ENCODE peak calls at places on chromosomes 7 and 10, in four cellular contexts. One of them, this sample, is unnamed. For H3K9me3, the result is how much of the 10 kb centered on the place peaks cover.

GRCh38 chr10:126041804-126042231 is 145.5 kb downstream of the FANK1 start:
- DNase-seq in K562: no peak
- DNase-seq in stomach: peak
- DNase-seq in endothelial cell of umbilical vein: peak
- DNase-seq in this sample: peak

GRCh38 chr7:43649755-43650274 is 66.9 kb downstream of the STK17A start:
- DNase-seq in K562: no peak
- DNase-seq in stomach: no peak
- DNase-seq in endothelial cell of umbilical vein: peak
- DNase-seq in this sample: no peak

GRCh38 chr10:44820094-44820493 is 91.0 kb upstream of the TMEM72 start:
- DNase-seq in K562: no peak
- DNase-seq in stomach: no peak
- DNase-seq in endothelial cell of umbilical vein: no peak
- DNase-seq in this sample: no peak

GRCh38 chr7:38660427-38661099 is 29.4 kb upstream of the AMPH start:
- DNase-seq in K562: peak
- DNase-seq in stomach: no peak
- DNase-seq in endothelial cell of umbilical vein: peak
- DNase-seq in this sample: no peak

GRCh38 chr10:2744547-2745212 is 322.7 kb upstream of the PFKP start:
- DNase-seq in K562: no peak
- DNase-seq in stomach: no peak
- DNase-seq in endothelial cell of umbilical vein: no peak
- DNase-seq in this sample: no peak

GRCh38 chr10:122499491-122499941 is 38.2 kb downstream of the HTRA1 start:
- DNase-seq in K562: no peak
- DNase-seq in stomach: no peak
- DNase-seq in endothelial cell of umbilical vein: no peak
- DNase-seq in this sample: peak

GRCh38 chr10:17992266-17992665 is 40.5 kb downstream of the SLC39A12 start:
- DNase-seq in K562: no peak
- DNase-seq in stomach: no peak
- DNase-seq in endothelial cell of umbilical vein: no peak
- DNase-seq in this sample: no peak

GRCh38 chr7:38452615-38453014 is 178.6 kb downstream of the AMPH start:
- DNase-seq in K562: no peak
- DNase-seq in stomach: no peak
- DNase-seq in endothelial cell of umbilical vein: no peak
- DNase-seq in this sample: no peak

GRCh38 chr10:77887631-77888355 is 38.8 kb downstream of the DLG5 start:
- DNase-seq in K562: no peak
- DNase-seq in stomach: no peak
- DNase-seq in endothelial cell of umbilical vein: peak
- DNase-seq in this sample: no peak

GRCh38 chr10:79084012-79084971 is 15.5 kb downstream of the ZMIZ1 start:
- DNase-seq in K562: peak
- DNase-seq in stomach: peak
- DNase-seq in endothelial cell of umbilical vein: peak
- DNase-seq in this sample: peak

GRCh38 chr10:92181575-92181974 is 109.3 kb downstream of the CPEB3 start:
- DNase-seq in K562: peak
- DNase-seq in stomach: no peak
- DNase-seq in endothelial cell of umbilical vein: peak
- DNase-seq in this sample: no peak

GRCh38 chr10:14184841-14185500 is 145.8 kb downstream of the FRMD4A start:
- DNase-seq in K562: peak
- DNase-seq in stomach: no peak
- DNase-seq in endothelial cell of umbilical vein: peak
- DNase-seq in this sample: no peak

GRCh38 chr7:87474533-87475358 is 734 bp downstream of the ABCB4 start:
- DNase-seq in K562: no peak
- DNase-seq in stomach: no peak
- DNase-seq in endothelial cell of umbilical vein: peak
- DNase-seq in this sample: no peak

GRCh38 chr7:88927-89921 is 103.1 kb upstream of the FAM20C start:
- DNase-seq in K562: no peak
- DNase-seq in stomach: peak
- DNase-seq in endothelial cell of umbilical vein: peak
- DNase-seq in this sample: peak

GRCh38 chr10:72238392-72239175 is 22.5 kb upstream of the ASCC1 start:
- DNase-seq in K562: no peak
- DNase-seq in stomach: no peak
- DNase-seq in endothelial cell of umbilical vein: no peak
- DNase-seq in this sample: no peak

GRCh38 chr10:75136346-75136745 is 24.9 kb downstream of the SAMD8 start:
- DNase-seq in K562: no peak
- DNase-seq in stomach: no peak
- DNase-seq in endothelial cell of umbilical vein: no peak
- DNase-seq in this sample: no peak

GRCh38 chr7:130365511-130366441 is 14.5 kb upstream of the CPA1 start:
- DNase-seq in K562: no peak
- DNase-seq in stomach: peak
- DNase-seq in endothelial cell of umbilical vein: no peak
- DNase-seq in this sample: peak

GRCh38 chr10:106577266-106577665 is 587.2 kb downstream of the SORCS1 start:
- DNase-seq in K562: no peak
- DNase-seq in stomach: no peak
- DNase-seq in endothelial cell of umbilical vein: no peak
- DNase-seq in this sample: no peak

GRCh38 chr10:127990846-127991542 is 84.1 kb downstream of the PTPRE start:
- DNase-seq in K562: no peak
- DNase-seq in stomach: no peak
- DNase-seq in endothelial cell of umbilical vein: peak
- DNase-seq in this sample: peak

GRCh38 chr10:6145414-6145978 is 56.7 kb downstream of the RBM17 start:
- DNase-seq in K562: peak
- DNase-seq in stomach: no peak
- DNase-seq in endothelial cell of umbilical vein: no peak
- DNase-seq in this sample: no peak

GRCh38 chr10:88992945-88993537 is 2.4 kb downstream of the FAS start:
- DNase-seq in K562: no peak
- DNase-seq in stomach: no peak
- DNase-seq in endothelial cell of umbilical vein: no peak
- DNase-seq in this sample: no peak

GRCh38 chr7:96729795-96730194 is 20.1 kb upstream of the SEM1 start:
- DNase-seq in K562: no peak
- DNase-seq in stomach: no peak
- DNase-seq in endothelial cell of umbilical vein: no peak
- DNase-seq in this sample: no peak

GRCh38 chr10:97320480-97321031 is 1.5 kb downstream of the FRAT1 start:
- DNase-seq in K562: no peak
- DNase-seq in stomach: peak
- DNase-seq in endothelial cell of umbilical vein: no peak
- DNase-seq in this sample: no peak

GRCh38 chr10:46547881-46548780 is 8.3 kb downstream of the GPRIN2 start:
- DNase-seq in K562: no peak
- DNase-seq in stomach: peak
- DNase-seq in endothelial cell of umbilical vein: no peak
- DNase-seq in this sample: peak

GRCh38 chr7:24830440-24831050 is 73.3 kb upstream of the GSDME start:
- DNase-seq in K562: no peak
- DNase-seq in stomach: no peak
- DNase-seq in endothelial cell of umbilical vein: no peak
- DNase-seq in this sample: no peak

GRCh38 chr10:84423729-84424128 is 95.3 kb downstream of the CCSER2 start:
- DNase-seq in K562: no peak
- DNase-seq in stomach: no peak
- DNase-seq in endothelial cell of umbilical vein: no peak
- DNase-seq in this sample: no peak

GRCh38 chr7:149027560-149028345 is 552 bp downstream of the PDIA4 start:
- DNase-seq in K562: no peak
- DNase-seq in stomach: no peak
- DNase-seq in endothelial cell of umbilical vein: peak
- DNase-seq in this sample: no peak

GRCh38 chr7:149023662-149024061 is 4.6 kb downstream of the PDIA4 start:
- DNase-seq in K562: no peak
- DNase-seq in stomach: no peak
- DNase-seq in endothelial cell of umbilical vein: no peak
- DNase-seq in this sample: no peak

GRCh38 chr7:149031353-149031910 is 3.1 kb upstream of the PDIA4 start:
- DNase-seq in K562: no peak
- DNase-seq in stomach: no peak
- DNase-seq in endothelial cell of umbilical vein: no peak
- DNase-seq in this sample: no peak

GRCh38 chr7:149027055-149027454 is 1.2 kb downstream of the PDIA4 start:
- DNase-seq in K562: no peak
- DNase-seq in stomach: no peak
- DNase-seq in endothelial cell of umbilical vein: no peak
- DNase-seq in this sample: no peak

GRCh38 chr7:149028346-149029109 is at the start of gene PDIA4:
- DNase-seq in K562: peak
- DNase-seq in stomach: peak
- DNase-seq in endothelial cell of umbilical vein: peak
- DNase-seq in this sample: peak
- H3K9me3 ChIP-seq in K562: under half
- H3K9me3 ChIP-seq in stomach: under half
- H3K9me3 ChIP-seq in endothelial cell of umbilical vein: under half
- H3K9me3 ChIP-seq in this sample: under half

DNA sequence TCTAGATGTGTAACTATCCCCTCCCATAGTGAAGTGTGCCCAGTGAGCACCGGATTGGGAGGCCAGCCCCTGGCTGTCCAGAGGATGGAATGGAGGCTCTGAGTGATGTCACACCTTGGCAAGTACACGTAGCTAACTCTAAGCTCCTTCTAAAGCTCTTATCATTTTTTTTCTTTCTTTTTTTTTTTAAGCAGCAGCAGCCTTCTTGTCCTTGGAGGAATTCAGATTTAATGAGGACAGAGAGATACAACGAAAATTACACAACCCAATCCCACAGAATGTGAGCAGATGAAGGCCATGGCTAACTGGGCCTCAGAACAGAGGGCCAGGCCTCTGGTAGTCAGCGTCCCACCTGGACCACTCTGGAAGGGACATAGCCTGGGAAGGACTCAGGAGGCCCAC is 11.3 kb downstream of the TNS3 start:
- DNase-seq in K562: no peak
- DNase-seq in stomach: no peak
- DNase-seq in endothelial cell of umbilical vein: no peak
- DNase-seq in this sample: peak
- TF ChIP-seq POLR2AphosphoS5 in K562: no peak
- TF ChIP-seq POLR2AphosphoS5 in stomach: no peak
- TF ChIP-seq POLR2AphosphoS5 in endothelial cell of umbilical vein: no peak
- TF ChIP-seq POLR2AphosphoS5 in this sample: peak

GRCh38 chr10:24465899-24466615 is 257.1 kb downstream of the KIAA1217 start:
- DNase-seq in K562: no peak
- DNase-seq in stomach: peak
- DNase-seq in endothelial cell of umbilical vein: no peak
- DNase-seq in this sample: no peak

GRCh38 chr10:24465124-24465874 is 256.4 kb downstream of the KIAA1217 start:
- DNase-seq in K562: no peak
- DNase-seq in stomach: peak
- DNase-seq in endothelial cell of umbilical vein: no peak
- DNase-seq in this sample: no peak

GRCh38 chr10:24462340-24462739 is 253.4 kb downstream of the KIAA1217 start:
- DNase-seq in K562: no peak
- DNase-seq in stomach: no peak
- DNase-seq in endothelial cell of umbilical vein: no peak
- DNase-seq in this sample: no peak

GRCh38 chr10:24463683-24464426 is 254.9 kb downstream of the KIAA1217 start:
- DNase-seq in K562: no peak
- DNase-seq in stomach: peak
- DNase-seq in endothelial cell of umbilical vein: peak
- DNase-seq in this sample: no peak

DNA sequence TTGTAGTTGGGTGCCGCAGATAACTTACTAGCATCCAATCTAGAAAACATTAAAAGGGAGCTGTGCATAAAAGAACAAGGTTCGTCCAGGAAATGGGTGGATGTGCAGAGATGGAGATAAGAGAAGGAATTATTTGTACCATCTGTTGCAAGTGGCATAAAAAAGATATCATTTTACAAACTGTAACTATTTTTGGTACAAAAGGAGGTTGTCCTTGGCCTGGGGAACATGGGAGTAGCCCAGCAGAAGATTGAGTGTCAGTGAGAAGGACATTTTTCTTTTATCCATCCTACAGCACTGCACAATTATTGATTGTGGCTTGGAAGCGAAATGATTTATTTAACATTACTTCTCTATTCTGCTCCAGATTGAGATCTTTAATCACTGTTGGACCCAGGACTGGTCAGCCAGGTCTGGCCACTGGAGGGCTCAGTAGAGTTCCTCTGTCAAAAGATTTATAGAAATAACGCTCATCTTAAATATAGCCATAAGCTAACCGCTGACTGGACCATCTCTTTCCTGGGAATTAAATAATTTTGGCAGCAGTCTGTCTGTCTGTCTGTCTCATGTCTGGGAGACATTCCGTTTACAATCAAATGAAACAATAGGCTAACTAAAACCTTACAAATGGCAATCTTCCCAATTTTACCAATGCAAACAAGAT is 254.1 kb downstream of the KIAA1217 start:
- DNase-seq in K562: no peak
- DNase-seq in stomach: no peak
- DNase-seq in endothelial cell of umbilical vein: no peak
- DNase-seq in this sample: no peak
- H3K4me3 ChIP-seq in K562: no peak
- H3K4me3 ChIP-seq in stomach: no peak
- H3K4me3 ChIP-seq in endothelial cell of umbilical vein: no peak
- H3K4me3 ChIP-seq in this sample: no peak

DNA sequence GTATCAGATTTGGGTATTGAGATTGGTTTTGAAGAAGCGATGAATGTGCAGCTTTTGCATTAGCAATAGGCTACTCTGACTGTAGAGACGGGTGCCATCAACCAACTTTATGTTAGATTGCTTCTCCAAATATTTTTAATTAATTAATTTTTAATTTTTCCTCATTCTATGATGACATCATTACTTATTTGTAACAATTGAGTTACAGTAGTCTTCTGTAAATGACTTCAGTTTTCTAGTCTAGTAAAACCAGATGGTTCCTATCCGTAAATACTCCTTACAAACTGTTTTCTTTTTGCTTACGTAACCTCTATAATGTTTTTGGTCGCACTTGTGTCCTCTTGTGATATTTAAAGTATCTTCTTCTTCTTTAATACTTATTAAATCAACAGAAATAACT is 118.1 kb downstream of the ZNF736 start:
- DNase-seq in K562: no peak
- DNase-seq in stomach: no peak
- DNase-seq in endothelial cell of umbilical vein: no peak
- DNase-seq in this sample: no peak
- H3K9me3 ChIP-seq in K562: under half
- H3K9me3 ChIP-seq in stomach: under half
- H3K9me3 ChIP-seq in endothelial cell of umbilical vein: under half
- H3K9me3 ChIP-seq in this sample: under half

GRCh38 chr10:7260412-7260900 is 150.4 kb downstream of the SFMBT2 start:
- DNase-seq in K562: peak
- DNase-seq in stomach: no peak
- DNase-seq in endothelial cell of umbilical vein: peak
- DNase-seq in this sample: peak
- TF ChIP-seq POLR2AphosphoS5 in K562: no peak
- TF ChIP-seq POLR2AphosphoS5 in stomach: peak
- TF ChIP-seq POLR2AphosphoS5 in endothelial cell of umbilical vein: no peak
- TF ChIP-seq POLR2AphosphoS5 in this sample: peak